ENCODE peak calls at places on chromosome 7, in ten cellular contexts. One of them, this sample, is unnamed. For H3K9me3, the result is how much of the 10 kb centered on the place peaks cover.

GRCh38 chr7:100574362-100575205 is 884 bp upstream of the SAP25 start:
- DNase-seq in AG04450: no peak
- DNase-seq in A549: no peak
- DNase-seq in thoracic aorta: no peak
- DNase-seq in left ventricle myocardium inferior: no peak
- DNase-seq in gastrocnemius medialis: no peak
- DNase-seq in tibial nerve: no peak
- DNase-seq in mesenchymal stem cell: no peak
- DNase-seq in effector memory CD4-positive, alpha-beta T cell: no peak
- DNase-seq in aorta: peak
- DNase-seq in this sample: no peak

GRCh38 chr7:24337180-24337579 is 53.2 kb downstream of the NPY start:
- DNase-seq in effector memory CD4-positive, alpha-beta T cell: no peak
- DNase-seq in mesenchymal stem cell: no peak
- DNase-seq in thoracic aorta: no peak
- DNase-seq in tibial nerve: no peak
- DNase-seq in A549: no peak
- DNase-seq in AG04450: no peak
- DNase-seq in left ventricle myocardium inferior: no peak
- DNase-seq in gastrocnemius medialis: no peak
- DNase-seq in aorta: no peak
- DNase-seq in this sample: no peak

GRCh38 chr7:36415104-36415503 is 25.4 kb downstream of the ANLN start:
- DNase-seq in gastrocnemius medialis: no peak
- DNase-seq in thoracic aorta: no peak
- DNase-seq in effector memory CD4-positive, alpha-beta T cell: no peak
- DNase-seq in left ventricle myocardium inferior: no peak
- DNase-seq in mesenchymal stem cell: no peak
- DNase-seq in A549: no peak
- DNase-seq in aorta: no peak
- DNase-seq in tibial nerve: no peak
- DNase-seq in AG04450: no peak
- DNase-seq in this sample: no peak

GRCh38 chr7:5457245-5457735 is 33.7 kb upstream of the TNRC18 start:
- DNase-seq in AG04450: no peak
- DNase-seq in gastrocnemius medialis: no peak
- DNase-seq in tibial nerve: no peak
- DNase-seq in mesenchymal stem cell: no peak
- DNase-seq in effector memory CD4-positive, alpha-beta T cell: no peak
- DNase-seq in thoracic aorta: no peak
- DNase-seq in A549: no peak
- DNase-seq in left ventricle myocardium inferior: no peak
- DNase-seq in aorta: no peak
- DNase-seq in this sample: no peak

GRCh38 chr7:55172881-55173609 is 154.2 kb downstream of the EGFR start:
- DNase-seq in mesenchymal stem cell: no peak
- DNase-seq in thoracic aorta: no peak
- DNase-seq in tibial nerve: no peak
- DNase-seq in AG04450: no peak
- DNase-seq in aorta: no peak
- DNase-seq in effector memory CD4-positive, alpha-beta T cell: no peak
- DNase-seq in A549: no peak
- DNase-seq in gastrocnemius medialis: no peak
- DNase-seq in left ventricle myocardium inferior: no peak
- DNase-seq in this sample: no peak

GRCh38 chr7:98884416-98884815 is 6.1 kb downstream of the TRRAP start:
- DNase-seq in AG04450: no peak
- DNase-seq in tibial nerve: no peak
- DNase-seq in mesenchymal stem cell: no peak
- DNase-seq in effector memory CD4-positive, alpha-beta T cell: no peak
- DNase-seq in gastrocnemius medialis: no peak
- DNase-seq in aorta: no peak
- DNase-seq in thoracic aorta: no peak
- DNase-seq in A549: no peak
- DNase-seq in left ventricle myocardium inferior: no peak
- DNase-seq in this sample: no peak

GRCh38 chr7:55784151-55784550 is 78.4 kb downstream of the SEPTIN14 start:
- DNase-seq in aorta: no peak
- DNase-seq in AG04450: no peak
- DNase-seq in effector memory CD4-positive, alpha-beta T cell: no peak
- DNase-seq in mesenchymal stem cell: no peak
- DNase-seq in left ventricle myocardium inferior: no peak
- DNase-seq in gastrocnemius medialis: no peak
- DNase-seq in tibial nerve: no peak
- DNase-seq in thoracic aorta: no peak
- DNase-seq in A549: no peak
- DNase-seq in this sample: no peak

GRCh38 chr7:1705339-1705738 is 35.3 kb downstream of the ELFN1 start:
- DNase-seq in tibial nerve: no peak
- DNase-seq in effector memory CD4-positive, alpha-beta T cell: no peak
- DNase-seq in mesenchymal stem cell: no peak
- DNase-seq in left ventricle myocardium inferior: no peak
- DNase-seq in aorta: peak
- DNase-seq in gastrocnemius medialis: no peak
- DNase-seq in A549: no peak
- DNase-seq in thoracic aorta: no peak
- DNase-seq in AG04450: no peak
- DNase-seq in this sample: no peak

GRCh38 chr7:55172161-55172560 is 153.3 kb downstream of the EGFR start:
- DNase-seq in A549: no peak
- DNase-seq in AG04450: no peak
- DNase-seq in thoracic aorta: no peak
- DNase-seq in effector memory CD4-positive, alpha-beta T cell: no peak
- DNase-seq in aorta: no peak
- DNase-seq in gastrocnemius medialis: no peak
- DNase-seq in tibial nerve: no peak
- DNase-seq in left ventricle myocardium inferior: no peak
- DNase-seq in mesenchymal stem cell: no peak
- DNase-seq in this sample: no peak

GRCh38 chr7:138027100-138027499 is 25.2 kb upstream of the CREB3L2 start:
- DNase-seq in thoracic aorta: no peak
- DNase-seq in A549: no peak
- DNase-seq in aorta: no peak
- DNase-seq in AG04450: no peak
- DNase-seq in left ventricle myocardium inferior: no peak
- DNase-seq in gastrocnemius medialis: no peak
- DNase-seq in tibial nerve: no peak
- DNase-seq in mesenchymal stem cell: no peak
- DNase-seq in effector memory CD4-positive, alpha-beta T cell: no peak
- DNase-seq in this sample: no peak
- H3K9me3 ChIP-seq in thoracic aorta: under half
- H3K9me3 ChIP-seq in A549: under half
- H3K9me3 ChIP-seq in aorta: under half
- H3K9me3 ChIP-seq in AG04450: under half
- H3K9me3 ChIP-seq in left ventricle myocardium inferior: under half
- H3K9me3 ChIP-seq in gastrocnemius medialis: under half
- H3K9me3 ChIP-seq in tibial nerve: under half
- H3K9me3 ChIP-seq in mesenchymal stem cell: under half
- H3K9me3 ChIP-seq in effector memory CD4-positive, alpha-beta T cell: under half
- H3K9me3 ChIP-seq in this sample: under half

GRCh38 chr7:43679210-43680068 is 49.9 kb downstream of the COA1 start:
- DNase-seq in tibial nerve: no peak
- DNase-seq in effector memory CD4-positive, alpha-beta T cell: no peak
- DNase-seq in left ventricle myocardium inferior: no peak
- DNase-seq in gastrocnemius medialis: no peak
- DNase-seq in A549: no peak
- DNase-seq in aorta: no peak
- DNase-seq in thoracic aorta: no peak
- DNase-seq in AG04450: no peak
- DNase-seq in mesenchymal stem cell: no peak
- DNase-seq in this sample: no peak
- H3K9me3 ChIP-seq in tibial nerve: under half
- H3K9me3 ChIP-seq in effector memory CD4-positive, alpha-beta T cell: under half
- H3K9me3 ChIP-seq in left ventricle myocardium inferior: under half
- H3K9me3 ChIP-seq in gastrocnemius medialis: under half
- H3K9me3 ChIP-seq in A549: under half
- H3K9me3 ChIP-seq in aorta: under half
- H3K9me3 ChIP-seq in thoracic aorta: under half
- H3K9me3 ChIP-seq in AG04450: under half
- H3K9me3 ChIP-seq in mesenchymal stem cell: under half
- H3K9me3 ChIP-seq in this sample: under half

GRCh38 chr7:8893761-8894160 is 460.4 kb downstream of the NXPH1 start:
- DNase-seq in thoracic aorta: no peak
- DNase-seq in AG04450: no peak
- DNase-seq in aorta: no peak
- DNase-seq in A549: no peak
- DNase-seq in left ventricle myocardium inferior: no peak
- DNase-seq in effector memory CD4-positive, alpha-beta T cell: no peak
- DNase-seq in tibial nerve: no peak
- DNase-seq in gastrocnemius medialis: no peak
- DNase-seq in mesenchymal stem cell: no peak
- DNase-seq in this sample: no peak
- H3K9me3 ChIP-seq in thoracic aorta: under half
- H3K9me3 ChIP-seq in AG04450: under half
- H3K9me3 ChIP-seq in aorta: under half
- H3K9me3 ChIP-seq in A549: under half
- H3K9me3 ChIP-seq in left ventricle myocardium inferior: under half
- H3K9me3 ChIP-seq in effector memory CD4-positive, alpha-beta T cell: under half
- H3K9me3 ChIP-seq in tibial nerve: under half
- H3K9me3 ChIP-seq in gastrocnemius medialis: under half
- H3K9me3 ChIP-seq in mesenchymal stem cell: under half
- H3K9me3 ChIP-seq in this sample: under half

DNA sequence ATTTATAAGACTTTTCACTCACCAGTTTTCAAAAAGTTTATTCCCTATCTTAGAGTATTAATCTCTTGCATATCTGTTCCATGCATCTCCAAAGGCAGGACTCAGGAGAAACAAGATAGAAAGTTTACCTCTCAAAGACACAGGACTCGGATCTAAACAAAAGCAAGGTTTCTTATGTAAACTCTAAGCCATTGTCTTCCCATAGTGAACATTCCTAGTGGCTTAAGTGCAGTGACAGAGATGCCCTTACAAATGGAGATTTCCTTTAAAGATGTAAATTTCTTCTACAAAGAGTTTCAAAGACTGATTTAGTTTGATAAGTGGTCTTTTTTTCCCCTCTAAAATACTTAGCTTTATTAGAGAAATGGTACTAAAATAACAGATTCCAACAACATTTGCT is 209.8 kb downstream of the ACTR3B start:
- DNase-seq in thoracic aorta: no peak
- DNase-seq in AG04450: no peak
- DNase-seq in left ventricle myocardium inferior: no peak
- DNase-seq in effector memory CD4-positive, alpha-beta T cell: no peak
- DNase-seq in mesenchymal stem cell: no peak
- DNase-seq in aorta: no peak
- DNase-seq in gastrocnemius medialis: no peak
- DNase-seq in tibial nerve: no peak
- DNase-seq in A549: no peak
- DNase-seq in this sample: no peak
- H3K9me3 ChIP-seq in thoracic aorta: under half
- H3K9me3 ChIP-seq in AG04450: under half
- H3K9me3 ChIP-seq in left ventricle myocardium inferior: under half
- H3K9me3 ChIP-seq in effector memory CD4-positive, alpha-beta T cell: under half
- H3K9me3 ChIP-seq in mesenchymal stem cell: under half
- H3K9me3 ChIP-seq in aorta: under half
- H3K9me3 ChIP-seq in gastrocnemius medialis: under half
- H3K9me3 ChIP-seq in tibial nerve: under half
- H3K9me3 ChIP-seq in A549: under half
- H3K9me3 ChIP-seq in this sample: under half

GRCh38 chr7:43298617-43299016 is 186.2 kb downstream of the HECW1 start:
- DNase-seq in effector memory CD4-positive, alpha-beta T cell: no peak
- DNase-seq in mesenchymal stem cell: no peak
- DNase-seq in gastrocnemius medialis: no peak
- DNase-seq in aorta: no peak
- DNase-seq in left ventricle myocardium inferior: no peak
- DNase-seq in thoracic aorta: no peak
- DNase-seq in tibial nerve: no peak
- DNase-seq in AG04450: no peak
- DNase-seq in A549: no peak
- DNase-seq in this sample: no peak

GRCh38 chr7:43303740-43304241 is 191.3 kb downstream of the HECW1 start:
- DNase-seq in effector memory CD4-positive, alpha-beta T cell: no peak
- DNase-seq in thoracic aorta: no peak
- DNase-seq in AG04450: no peak
- DNase-seq in A549: no peak
- DNase-seq in aorta: no peak
- DNase-seq in tibial nerve: no peak
- DNase-seq in mesenchymal stem cell: no peak
- DNase-seq in left ventricle myocardium inferior: no peak
- DNase-seq in gastrocnemius medialis: no peak
- DNase-seq in this sample: no peak

GRCh38 chr7:43300121-43300520 is 187.7 kb downstream of the HECW1 start:
- DNase-seq in thoracic aorta: no peak
- DNase-seq in aorta: no peak
- DNase-seq in tibial nerve: no peak
- DNase-seq in gastrocnemius medialis: no peak
- DNase-seq in left ventricle myocardium inferior: no peak
- DNase-seq in effector memory CD4-positive, alpha-beta T cell: no peak
- DNase-seq in mesenchymal stem cell: no peak
- DNase-seq in AG04450: no peak
- DNase-seq in A549: no peak
- DNase-seq in this sample: no peak

GRCh38 chr7:43302211-43302711 is 189.8 kb downstream of the HECW1 start:
- DNase-seq in thoracic aorta: no peak
- DNase-seq in left ventricle myocardium inferior: no peak
- DNase-seq in A549: no peak
- DNase-seq in gastrocnemius medialis: no peak
- DNase-seq in mesenchymal stem cell: peak
- DNase-seq in aorta: no peak
- DNase-seq in AG04450: no peak
- DNase-seq in tibial nerve: no peak
- DNase-seq in effector memory CD4-positive, alpha-beta T cell: no peak
- DNase-seq in this sample: peak

GRCh38 chr7:43302773-43303172 is 190.3 kb downstream of the HECW1 start:
- DNase-seq in gastrocnemius medialis: no peak
- DNase-seq in effector memory CD4-positive, alpha-beta T cell: no peak
- DNase-seq in mesenchymal stem cell: no peak
- DNase-seq in left ventricle myocardium inferior: no peak
- DNase-seq in A549: no peak
- DNase-seq in thoracic aorta: no peak
- DNase-seq in tibial nerve: no peak
- DNase-seq in AG04450: no peak
- DNase-seq in aorta: no peak
- DNase-seq in this sample: no peak
- H3K9me3 ChIP-seq in gastrocnemius medialis: under half
- H3K9me3 ChIP-seq in effector memory CD4-positive, alpha-beta T cell: under half
- H3K9me3 ChIP-seq in mesenchymal stem cell: under half
- H3K9me3 ChIP-seq in left ventricle myocardium inferior: under half
- H3K9me3 ChIP-seq in A549: under half
- H3K9me3 ChIP-seq in thoracic aorta: under half
- H3K9me3 ChIP-seq in tibial nerve: under half
- H3K9me3 ChIP-seq in AG04450: under half
- H3K9me3 ChIP-seq in aorta: under half
- H3K9me3 ChIP-seq in this sample: under half

GRCh38 chr7:57339198-57339944 is 110.6 kb upstream of the ZNF716 start:
- DNase-seq in A549: no peak
- DNase-seq in left ventricle myocardium inferior: no peak
- DNase-seq in mesenchymal stem cell: no peak
- DNase-seq in thoracic aorta: no peak
- DNase-seq in AG04450: no peak
- DNase-seq in tibial nerve: no peak
- DNase-seq in aorta: no peak
- DNase-seq in effector memory CD4-positive, alpha-beta T cell: no peak
- DNase-seq in gastrocnemius medialis: peak
- DNase-seq in this sample: no peak
- H3K9me3 ChIP-seq in A549: under half
- H3K9me3 ChIP-seq in left ventricle myocardium inferior: under half
- H3K9me3 ChIP-seq in mesenchymal stem cell: under half
- H3K9me3 ChIP-seq in thoracic aorta: under half
- H3K9me3 ChIP-seq in AG04450: half or more
- H3K9me3 ChIP-seq in tibial nerve: under half
- H3K9me3 ChIP-seq in aorta: under half
- H3K9me3 ChIP-seq in effector memory CD4-positive, alpha-beta T cell: under half
- H3K9me3 ChIP-seq in gastrocnemius medialis: under half
- H3K9me3 ChIP-seq in this sample: under half

This sample was measured in cardiac muscle cell.